ENCODE peak calls at places on chromosomes 12 and 14, in four cellular contexts. T is HepG2, M is H1, E is K562. A is an unnamed sample.

GRCh38 chr12:10466311-10466710 is 13.1 kb upstream of the KLRC1 start:
- DNase-seq in T (no peak), M (no peak), E (no peak), A (no peak)

GRCh38 chr14:36941783-36942521 is 230.5 kb downstream of the SLC25A21 start:
- DNase-seq in T (peak; percentile 62), M (peak; percentile 27), E (peak; percentile 52), A (no peak)

GRCh38 chr14:63624203-63624602 is 17.5 kb downstream of the WDR89 start:
- DNase-seq in T (no peak), M (no peak), E (no peak), A (no peak)

GRCh38 chr12:111446044-111446581 is 40.4 kb downstream of the SH2B3 start:
- DNase-seq in T (no peak), M (no peak), E (no peak), A (no peak)

GRCh38 chr14:53509227-53509822 is 356.2 kb upstream of the DDHD1 start:
- DNase-seq in T (no peak), M (no peak), E (no peak), A (no peak)

GRCh38 chr14:59189281-59189821 is 884 bp downstream of the DAAM1 start:
- DNase-seq in T (no peak), M (no peak), E (peak; percentile 9), A (no peak)

GRCh38 chr12:54616933-54617535 is 17.7 kb downstream of the LACRT start:
- DNase-seq in T (no peak), M (no peak), E (no peak), A (no peak)

GRCh38 chr14:56247495-56248087 is 129.4 kb downstream of the PELI2 start:
- DNase-seq in T (peak; percentile 12), M (no peak), E (no peak), A (no peak)

GRCh38 chr12:132030367-132031038 is 80.8 kb downstream of the EP400 start:
- DNase-seq in T (no peak), M (no peak), E (no peak), A (no peak)

GRCh38 chr12:48486679-48487078 is 4.4 kb downstream of the C12orf54 start:
- DNase-seq in T (no peak), M (no peak), E (no peak), A (no peak)

GRCh38 chr12:8953773-8954402 is 4.4 kb upstream of the M6PR start:
- DNase-seq in T (no peak), M (no peak), E (no peak), A (no peak)

GRCh38 chr14:104116544-104117340 is 21.6 kb upstream of the KIF26A start:
- DNase-seq in T (no peak), M (no peak), E (no peak), A (no peak)

GRCh38 chr12:94498698-94499097 is 39.0 kb upstream of the CEP83 start:
- DNase-seq in T (no peak), M (no peak), E (no peak), A (no peak)

GRCh38 chr12:51592034-51592705 is 1.1 kb downstream of the SCN8A start:
- DNase-seq in T (no peak), M (no peak), E (no peak), A (no peak)

GRCh38 chr12:32586390-32586789 is 92.7 kb upstream of the DNM1L start:
- DNase-seq in T (no peak), M (no peak), E (no peak), A (no peak)

GRCh38 chr14:62428429-62429203 is 616.6 kb downstream of the KCNH5 start:
- DNase-seq in T (no peak), M (no peak), E (no peak), A (no peak)

GRCh38 chr12:459430-460258 is at the start of gene B4GALNT3:
- DNase-seq in T (no peak), M (no peak), E (peak; percentile 83), A (peak; percentile 51)

GRCh38 chr12:112116232-112117060 is 7.9 kb upstream of the NAA25 start:
- DNase-seq in T (peak; percentile 83), M (peak; percentile 47), E (peak; percentile 70), A (no peak)

GRCh38 chr14:90017371-90017770 is 44.4 kb upstream of the KCNK13 start:
- DNase-seq in T (no peak), M (no peak), E (no peak), A (no peak)

GRCh38 chr12:116525418-116526001 is 33.7 kb upstream of the MAP1LC3B2 start:
- DNase-seq in T (no peak), M (no peak), E (no peak), A (no peak)

GRCh38 chr12:71538807-71539206 is 99.2 kb downstream of the LGR5 start:
- DNase-seq in T (no peak), M (no peak), E (no peak), A (no peak)

GRCh38 chr12:103928736-103929050 is 1.5 kb upstream of the HSP90B1 start:
- DNase-seq in T (no peak), M (no peak), E (no peak), A (no peak)

GRCh38 chr14:90388982-90389381 is 7.8 kb upstream of the CALM1 start:
- DNase-seq in T (no peak), M (no peak), E (no peak), A (no peak)

GRCh38 chr14:77260199-77260598 is 10.8 kb downstream of the NGB start:
- DNase-seq in T (no peak), M (no peak), E (no peak), A (no peak)

GRCh38 chr12:76984566-76984965 is 80.8 kb downstream of the E2F7 start:
- DNase-seq in T (no peak), M (no peak), E (no peak), A (no peak)

GRCh38 chr14:96038558-96038919 is 623 bp upstream of the C14orf132 start:
- DNase-seq in T (no peak), M (no peak), E (no peak), A (no peak)

DNA sequence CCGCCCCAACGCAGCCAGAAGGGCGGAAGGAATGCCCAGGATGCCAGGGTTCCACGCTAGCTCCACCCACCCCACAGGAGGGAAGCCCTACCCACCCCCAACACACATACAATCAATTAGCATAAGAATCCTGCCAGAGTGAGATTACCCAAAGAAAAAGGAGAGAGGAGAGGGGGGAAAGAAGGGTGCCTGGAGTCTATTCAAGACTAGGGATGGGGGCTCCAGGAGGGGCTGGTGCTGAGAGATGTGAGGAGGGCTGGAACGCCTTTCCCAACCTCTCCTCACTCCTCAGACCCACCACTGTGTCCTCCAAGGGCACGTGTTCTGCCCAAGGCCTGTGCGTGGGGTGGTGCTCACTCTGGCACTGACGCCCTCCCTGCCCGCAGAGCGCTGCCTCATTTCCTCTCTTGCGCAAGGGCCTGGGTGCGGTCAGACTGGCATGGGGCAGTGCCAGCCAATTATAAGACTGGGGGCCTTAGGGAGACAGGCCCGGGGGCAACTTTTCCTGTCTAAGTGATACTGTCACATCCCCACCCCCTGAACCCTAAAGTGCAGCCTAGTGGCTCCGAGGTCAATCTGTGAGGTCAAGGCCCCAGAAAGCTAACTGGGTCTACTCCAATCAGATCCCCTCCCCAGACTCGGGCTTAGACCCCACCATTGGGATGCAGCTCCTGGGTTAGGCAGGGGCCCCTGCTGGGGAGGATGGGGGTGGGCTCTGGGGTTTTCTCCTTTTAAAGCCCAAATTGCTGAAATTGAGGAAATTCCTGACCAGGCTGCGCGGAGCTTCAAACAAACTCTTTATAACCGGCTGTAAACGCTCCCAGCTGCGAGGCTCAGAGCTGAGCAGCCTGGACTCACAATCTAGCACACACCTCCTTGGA is 10.2 kb upstream of the ITGB7 start:
- DNase-seq in T (no peak), M (no peak), E (no peak), A (no peak)
- TF ChIP-seq TAF1 in T (no peak), M (peak; percentile 40), E (no peak), A (no peak)

DNA sequence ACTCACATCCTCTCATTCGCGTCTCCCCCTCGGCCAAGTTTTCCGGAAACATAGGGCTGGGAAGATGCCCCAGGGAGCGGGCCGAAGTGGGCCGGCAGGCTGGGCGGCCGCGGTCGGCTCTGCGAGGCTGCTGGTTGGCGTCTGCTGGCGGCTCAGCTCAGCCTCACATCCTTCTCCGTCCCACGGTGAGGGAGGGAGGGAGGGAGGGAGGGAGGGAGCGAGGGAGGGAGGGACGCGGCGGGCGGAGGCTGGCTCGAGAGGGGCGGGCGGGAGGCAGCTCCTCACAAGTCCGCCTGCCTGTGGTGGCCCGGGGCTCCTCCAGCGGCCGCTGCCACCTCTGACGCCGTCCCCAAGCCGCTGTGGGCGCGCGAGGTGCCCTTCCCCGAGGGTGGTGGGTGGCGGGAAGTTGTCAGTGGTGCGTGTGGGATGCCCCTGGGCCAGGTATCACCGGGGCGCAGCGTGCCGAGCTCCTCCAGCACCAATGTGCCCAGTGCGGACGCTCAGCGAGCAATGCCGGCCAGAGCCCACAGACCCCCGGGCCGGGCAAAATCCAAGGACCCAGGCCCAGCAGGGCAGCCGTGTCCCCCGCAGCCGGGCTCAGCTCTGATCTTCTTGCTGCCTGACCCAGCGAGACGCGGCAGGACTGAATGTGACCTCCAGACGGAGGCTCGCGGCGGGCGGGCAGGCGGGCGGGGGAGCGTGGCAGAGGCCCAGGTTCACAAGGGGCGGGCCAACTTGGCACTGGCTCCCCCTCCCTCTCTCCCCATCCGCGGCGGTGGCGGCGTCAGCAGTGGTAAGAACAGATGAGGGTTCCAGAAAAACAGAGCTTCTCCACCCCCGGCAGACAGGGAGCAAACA is 94.0 kb downstream of the RFLNA start:
- DNase-seq in T (peak; percentile 79), M (no peak), E (no peak), A (no peak)
- TF ChIP-seq POLR2A in T (peak; percentile 27), M (no peak), E (no peak), A (no peak)

GRCh38 chr12:120091371-120092090 is 25.0 kb downstream of the RAB35 start:
- DNase-seq in T (no peak), M (no peak), E (no peak), A (no peak)
- TF ChIP-seq TAF1 in T (no peak), M (no peak), E (no peak), A (no peak)

GRCh38 chr14:73723799-73724621 is 9.8 kb upstream of the PNMA1 start:
- DNase-seq in T (no peak), M (no peak), E (peak; percentile 26), A (peak; percentile 5)
- TF ChIP-seq POLR2A in T (no peak), M (no peak), E (no peak), A (no peak)

DNA sequence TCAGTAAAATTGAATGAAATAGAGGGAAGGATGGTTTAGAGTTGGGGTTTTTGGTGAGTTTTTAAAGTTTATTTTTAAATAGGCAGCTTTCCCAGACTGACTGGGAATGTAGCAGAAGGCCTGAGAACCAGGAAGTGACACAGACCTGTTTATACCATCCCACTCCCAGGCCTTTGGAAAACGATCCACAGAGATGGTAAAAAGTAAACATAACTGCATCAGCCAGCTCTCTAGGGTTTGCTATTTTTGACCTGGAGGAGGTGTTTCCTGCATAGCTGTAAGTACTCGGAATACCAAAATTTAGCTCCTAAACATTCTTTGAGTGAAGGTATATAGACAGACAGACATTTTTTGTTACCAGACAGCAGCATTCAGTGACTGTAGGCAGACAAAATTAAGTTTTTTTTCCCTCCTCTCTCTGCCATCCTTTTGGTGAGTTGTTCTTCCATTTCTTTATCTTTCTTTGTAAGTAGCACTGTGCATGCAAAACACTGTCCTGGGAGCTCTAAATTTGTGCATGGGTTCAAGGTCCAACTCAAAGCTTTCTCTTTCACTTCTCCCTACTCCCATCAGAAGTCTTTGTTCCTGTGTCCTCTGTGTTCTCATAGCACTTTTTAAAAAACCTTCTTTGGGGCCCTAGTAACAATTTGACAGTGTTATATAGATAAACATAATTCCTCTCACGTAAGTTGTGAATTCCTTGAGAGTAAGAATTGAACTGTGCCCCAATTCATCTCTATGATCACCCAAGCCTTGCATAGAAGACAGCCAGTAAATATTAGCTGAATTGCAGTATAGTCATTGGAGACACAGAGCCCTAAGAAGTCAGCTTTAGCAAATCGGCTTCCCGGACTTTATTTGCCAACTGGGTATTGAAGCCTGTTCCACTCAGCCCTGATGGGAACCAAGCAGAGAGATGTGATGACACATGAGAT is 37.4 kb downstream of the SUSD6 start:
- DNase-seq in T (peak; percentile 83), M (no peak), E (no peak), A (no peak)
- TF ChIP-seq TAF1 in T (no peak), M (no peak), E (no peak), A (no peak)